ENCODE peak calls at places on chromosomes 13 and 19, in four cellular contexts. K, A, X and S are unnamed samples.

GRCh38 chr13:109162248-109163051 is 533.0 kb downstream of the MYO16 start:
- DNase-seq in X (peak; percentile 31), K (no peak), A (no peak), S (no peak)

GRCh38 chr13:95627590-95627989 is 16.9 kb downstream of the DZIP1 start:
- DNase-seq in X (no peak), A (no peak), K (no peak), S (no peak)

GRCh38 chr13:23828866-23829265 is 60.3 kb downstream of the MIPEP start:
- DNase-seq in X (no peak), K (no peak), A (no peak), S (no peak)

GRCh38 chr13:77637583-77637982 is 59.9 kb upstream of the SLAIN1 start:
- DNase-seq in K (no peak), X (no peak), A (no peak), S (no peak)

GRCh38 chr13:104773775-104774174 is 1707.6 kb upstream of the SLC10A2 start:
- DNase-seq in A (no peak), X (no peak), K (no peak), S (no peak)

GRCh38 chr13:92403606-92404005 is 823.0 kb upstream of the GPC6 start:
- DNase-seq in X (no peak), A (no peak), K (no peak), S (no peak)

GRCh38 chr13:100573121-100573520 is 15.5 kb downstream of the GGACT start:
- DNase-seq in X (no peak), K (no peak), A (peak; percentile 72), S (peak; percentile 82)

GRCh38 chr19:33242911-33243310 is 17.3 kb upstream of the SLC7A10 start:
- DNase-seq in K (peak; percentile 50), A (no peak), X (no peak), S (no peak)

DNA sequence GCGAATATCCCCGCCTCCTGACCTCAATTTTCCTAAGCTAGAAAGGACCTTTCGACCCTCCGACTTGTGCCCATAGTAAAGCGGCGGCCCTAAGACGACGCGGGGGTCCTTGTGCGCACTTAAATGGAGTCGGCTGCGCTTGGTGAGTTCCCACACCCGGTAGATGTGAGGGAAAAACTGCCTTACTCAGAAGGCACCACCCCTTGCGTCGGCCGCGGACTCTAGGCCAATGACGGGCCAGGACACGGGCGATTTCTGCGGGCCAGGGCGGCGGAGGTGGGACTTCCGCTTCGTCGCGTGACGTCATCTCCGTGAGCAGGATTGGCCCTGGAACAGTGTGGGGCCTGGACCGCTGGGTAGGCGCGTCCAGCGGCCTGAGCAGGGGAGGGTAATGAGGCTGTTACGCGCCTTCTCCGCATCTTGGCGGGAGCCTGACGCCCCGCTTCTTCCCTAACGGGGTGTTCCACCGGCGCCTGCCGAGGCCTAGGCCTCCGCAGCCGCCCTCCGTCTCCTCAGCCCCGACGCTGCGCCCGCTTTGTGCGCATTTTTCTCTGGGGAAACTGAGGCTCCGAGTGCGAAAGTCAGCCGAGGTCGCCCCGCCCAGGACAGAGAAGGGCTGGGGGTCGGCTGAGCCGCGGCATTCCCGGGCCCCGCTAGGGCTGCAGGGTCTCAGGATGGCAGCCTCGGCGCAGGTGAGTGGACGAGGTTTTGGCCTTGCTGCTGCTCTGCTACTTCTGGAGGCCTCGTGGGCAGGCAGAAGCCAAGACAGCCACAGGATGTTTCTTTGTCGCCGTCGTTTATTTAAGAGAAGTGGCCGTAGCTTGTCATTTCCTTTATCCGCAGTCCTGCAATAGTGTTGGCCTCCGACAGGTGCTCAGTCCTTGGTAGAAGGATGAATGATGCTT is at the start of gene ZNF543:
- DNase-seq in A (peak; percentile 95), K (peak; percentile 98), X (peak; percentile 97), S (peak; percentile 95)
- TF ChIP-seq POLR2A in A (peak; percentile 75), K (no peak), X (peak; percentile 87), S (no peak)

DNA sequence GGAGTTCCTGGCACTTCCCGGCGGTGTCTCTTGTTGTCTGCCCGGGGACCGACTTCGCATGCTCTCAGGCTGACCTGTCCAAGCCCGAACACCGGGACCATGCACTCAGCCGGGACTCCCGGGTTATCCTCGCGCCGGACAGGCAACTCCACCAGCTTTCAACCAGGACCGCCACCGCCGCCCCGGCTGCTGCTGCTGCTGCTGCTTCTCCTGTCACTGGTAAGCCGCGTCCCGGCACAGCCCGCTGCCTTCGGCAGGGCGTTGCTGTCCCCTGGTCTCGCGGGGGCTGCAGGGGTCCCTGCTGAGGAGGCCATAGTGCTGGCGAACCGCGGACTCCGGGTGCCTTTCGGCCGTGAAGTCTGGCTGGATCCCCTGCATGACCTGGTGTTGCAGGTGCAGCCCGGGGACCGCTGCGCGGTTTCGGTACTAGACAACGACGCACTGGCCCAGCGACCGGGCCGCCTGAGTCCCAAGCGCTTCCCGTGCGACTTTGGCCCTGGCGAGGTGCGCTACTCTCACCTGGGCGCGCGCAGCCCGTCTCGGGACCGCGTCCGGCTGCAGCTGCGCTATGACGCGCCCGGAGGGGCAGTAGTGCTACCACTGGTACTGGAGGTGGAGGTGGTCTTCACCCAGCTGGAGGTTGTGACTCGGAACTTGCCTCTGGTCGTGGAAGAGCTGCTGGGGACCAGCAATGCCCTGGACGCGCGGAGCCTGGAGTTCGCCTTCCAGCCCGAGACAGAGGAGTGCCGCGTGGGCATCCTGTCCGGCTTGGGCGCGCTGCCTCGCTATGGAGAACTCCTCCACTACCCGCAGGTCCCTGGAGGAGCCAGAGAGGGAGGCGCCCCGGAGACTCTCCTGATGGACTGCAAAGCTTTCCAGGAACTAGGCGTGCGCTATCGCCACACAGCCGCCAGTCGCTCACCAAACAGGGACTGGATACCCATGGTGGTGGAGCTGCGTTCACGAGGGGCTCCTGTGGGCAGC is 661 bp downstream of the FREM2 start:
- DNase-seq in A (peak; percentile 27), K (no peak), X (no peak), S (no peak)
- TF ChIP-seq POLR2A in A (no peak), K (no peak), X (no peak), S (no peak)

DNA sequence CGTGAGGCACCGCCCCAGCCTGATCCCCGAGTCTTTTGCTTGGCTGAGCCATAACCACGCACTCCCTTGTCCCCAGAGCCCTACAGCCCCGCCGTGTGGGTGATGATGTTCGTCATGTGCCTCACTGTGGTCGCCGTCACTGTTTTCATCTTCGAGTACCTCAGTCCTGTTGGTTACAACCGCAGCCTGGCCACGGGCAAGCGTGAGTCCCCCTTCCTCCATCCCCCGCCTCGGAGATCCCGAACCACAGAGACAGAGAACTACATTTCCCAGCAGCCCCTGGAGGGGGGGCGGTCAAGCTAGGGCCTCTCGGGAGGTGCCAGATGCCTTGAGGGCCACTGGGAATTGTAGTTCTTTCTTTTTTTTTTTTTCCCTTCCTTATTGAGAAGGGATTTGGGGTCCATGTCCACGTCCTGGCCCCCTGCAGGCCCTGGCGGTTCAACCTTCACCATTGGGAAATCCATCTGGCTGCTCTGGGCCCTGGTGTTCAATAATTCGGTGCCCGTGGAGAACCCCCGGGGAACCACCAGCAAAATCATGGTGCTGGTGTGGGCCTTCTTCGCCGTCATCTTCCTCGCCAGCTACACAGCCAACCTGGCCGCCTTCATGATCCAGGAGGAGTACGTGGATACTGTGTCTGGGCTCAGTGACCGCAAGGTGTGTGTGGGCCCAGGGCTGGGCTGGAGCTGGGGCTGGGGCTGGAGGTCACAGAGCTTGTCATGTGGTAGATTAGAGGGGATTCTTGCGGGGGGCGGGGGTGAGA is 25.9 kb downstream of the GRIN2D start:
- DNase-seq in K (peak; percentile 87), A (no peak), X (peak; percentile 70), S (peak; percentile 49)
- TF ChIP-seq POLR2A in K (no peak), A (no peak), X (no peak), S (no peak)

GRCh38 chr13:21894091-21894490 is 223.2 kb downstream of the FGF9 start:
- DNase-seq in X (no peak), K (no peak), A (no peak), S (no peak)
- TF ChIP-seq POLR2A in X (no peak), K (no peak), A (no peak), S (no peak)

DNA sequence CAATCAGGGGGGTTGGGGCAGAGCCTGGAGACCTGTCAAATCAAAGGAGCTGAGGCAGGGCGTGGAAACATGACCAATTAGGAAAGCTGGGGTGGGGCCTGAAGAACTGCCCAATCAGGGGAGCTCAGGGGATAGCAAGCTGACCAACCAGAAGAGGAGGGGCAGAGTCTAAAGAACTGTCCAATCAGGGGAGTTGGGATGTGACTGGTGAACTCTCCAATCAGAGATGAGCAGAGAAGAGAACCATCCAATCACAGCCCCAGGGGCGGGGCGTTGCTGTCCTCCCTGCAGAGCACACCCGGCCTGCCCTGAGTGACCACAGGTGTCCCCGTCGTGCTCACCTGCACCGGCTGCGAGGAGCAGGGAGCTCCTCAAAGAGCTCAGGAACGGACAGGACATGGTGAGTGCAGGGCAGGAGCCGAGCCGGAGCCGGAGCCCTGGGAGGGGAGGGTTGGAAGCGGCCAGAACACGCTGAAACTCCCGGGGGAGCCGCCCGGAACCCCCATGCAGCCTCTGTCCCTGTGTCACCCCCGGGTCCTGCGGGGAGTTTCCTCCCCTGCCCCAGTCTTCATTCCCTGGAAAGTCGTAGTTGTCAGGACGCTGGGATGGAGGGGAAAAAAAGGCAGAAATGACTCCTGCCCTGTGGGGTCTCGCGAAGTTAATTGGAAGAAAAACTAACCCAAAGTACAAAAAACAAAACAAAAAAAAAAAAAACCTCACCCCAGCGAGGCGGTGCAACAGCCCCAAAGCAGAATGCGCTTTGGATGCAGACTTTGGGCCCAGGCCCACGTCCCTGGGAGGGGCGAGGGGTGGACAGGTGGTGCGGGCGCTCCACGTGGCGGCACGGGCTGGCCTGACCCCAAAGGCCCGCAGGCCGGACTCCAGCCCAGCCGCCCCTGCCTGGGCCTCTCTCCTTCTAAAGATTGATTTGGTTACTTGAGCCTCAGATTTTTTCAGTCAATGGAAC is at the start of gene ZNF556:
- DNase-seq in X (peak; percentile 20), A (no peak), K (no peak), S (no peak)
- TF ChIP-seq POLR2A in X (no peak), A (no peak), K (no peak), S (no peak)

GRCh38 chr13:112978561-112979405 is 9.8 kb downstream of the MCF2L start:
- DNase-seq in A (no peak), X (no peak), K (no peak), S (no peak)
- TF ChIP-seq POLR2A in A (peak; percentile 41), X (no peak), K (no peak), S (no peak)

DNA sequence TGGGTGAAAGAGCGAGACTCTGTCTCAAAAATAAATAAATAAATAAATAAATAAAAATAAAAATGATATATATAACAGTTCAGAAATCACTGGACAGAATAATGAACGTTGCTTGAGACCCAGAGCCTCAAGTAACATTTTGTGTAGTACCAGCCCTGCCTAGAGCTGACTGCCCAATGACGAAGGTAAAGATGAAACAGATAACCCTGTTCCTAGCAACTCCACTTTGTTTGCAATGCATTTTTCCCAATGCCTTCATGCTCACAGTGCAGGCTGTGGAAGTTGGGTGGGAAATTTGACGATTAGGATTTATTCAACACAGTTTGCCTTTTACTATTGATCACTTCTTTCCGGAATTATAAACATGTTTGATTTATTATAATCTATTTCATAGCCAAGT is 22.2 kb upstream of the FRY start:
- DNase-seq in X (no peak), A (no peak), K (no peak), S (no peak)
- TF ChIP-seq POLR2A in X (no peak), A (no peak), K (no peak), S (no peak)

DNA sequence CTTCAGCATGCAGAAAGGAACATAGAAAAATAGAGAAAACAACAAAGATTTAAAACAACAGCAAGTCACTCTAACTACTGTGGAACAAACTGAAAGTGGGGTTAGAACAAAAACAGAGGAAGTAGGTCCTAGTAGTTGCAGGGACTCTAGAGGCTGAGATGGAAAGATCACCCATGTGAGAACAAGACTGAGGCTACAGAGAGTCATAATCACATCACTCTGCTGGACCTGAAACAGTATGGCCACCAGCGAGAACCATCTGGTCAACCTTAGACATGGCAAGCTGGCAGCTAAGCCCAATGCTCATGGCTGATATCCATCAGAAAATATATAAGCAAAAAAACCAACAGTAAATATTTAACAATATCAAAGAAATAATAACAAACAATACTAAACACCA is 35.8 kb upstream of the ZNF724 start:
- DNase-seq in A (no peak), X (no peak), K (no peak), S (no peak)
- TF ChIP-seq POLR2A in A (no peak), X (no peak), K (no peak), S (no peak)